ENCODE peak calls at places on chromosome 1, in five cellular contexts. One of them, this sample, is unnamed.

GRCh38 chr1:174996474-174996873 is 3.3 kb upstream of the CACYBP start:
- DNase-seq in AG08396: no peak
- DNase-seq in CD8-positive, alpha-beta T cell: no peak
- DNase-seq in Peyer's patch: no peak
- DNase-seq in foreskin fibroblast: no peak
- DNase-seq in this sample: no peak

GRCh38 chr1:67610450-67610849 is 74.6 kb upstream of the GADD45A start:
- DNase-seq in foreskin fibroblast: no peak
- DNase-seq in AG08396: no peak
- DNase-seq in Peyer's patch: no peak
- DNase-seq in CD8-positive, alpha-beta T cell: no peak
- DNase-seq in this sample: no peak

GRCh38 chr1:234699795-234700665 is 90.1 kb upstream of the IRF2BP2 start:
- DNase-seq in Peyer's patch: no peak
- DNase-seq in foreskin fibroblast: peak
- DNase-seq in CD8-positive, alpha-beta T cell: no peak
- DNase-seq in AG08396: peak
- DNase-seq in this sample: peak

GRCh38 chr1:228276361-228276831 is 68.6 kb downstream of the OBSCN start:
- DNase-seq in AG08396: peak
- DNase-seq in Peyer's patch: no peak
- DNase-seq in CD8-positive, alpha-beta T cell: no peak
- DNase-seq in foreskin fibroblast: no peak
- DNase-seq in this sample: no peak

GRCh38 chr1:234199476-234200127 is 173.7 kb upstream of the COA6 start:
- DNase-seq in Peyer's patch: no peak
- DNase-seq in AG08396: no peak
- DNase-seq in foreskin fibroblast: no peak
- DNase-seq in CD8-positive, alpha-beta T cell: no peak
- DNase-seq in this sample: no peak

GRCh38 chr1:109197163-109198042 is 16.3 kb upstream of the SARS1 start:
- DNase-seq in foreskin fibroblast: peak
- DNase-seq in CD8-positive, alpha-beta T cell: no peak
- DNase-seq in AG08396: peak
- DNase-seq in Peyer's patch: peak
- DNase-seq in this sample: peak

GRCh38 chr1:167137285-167138192 is 43.7 kb downstream of the STYXL2 start:
- DNase-seq in CD8-positive, alpha-beta T cell: no peak
- DNase-seq in Peyer's patch: no peak
- DNase-seq in foreskin fibroblast: no peak
- DNase-seq in AG08396: no peak
- DNase-seq in this sample: no peak

GRCh38 chr1:46157916-46158311 is 17.0 kb upstream of the TSPAN1 start:
- DNase-seq in AG08396: no peak
- DNase-seq in CD8-positive, alpha-beta T cell: no peak
- DNase-seq in Peyer's patch: no peak
- DNase-seq in foreskin fibroblast: no peak
- DNase-seq in this sample: no peak

GRCh38 chr1:28392027-28392652 is 22.6 kb downstream of the PHACTR4 start:
- DNase-seq in CD8-positive, alpha-beta T cell: no peak
- DNase-seq in foreskin fibroblast: peak
- DNase-seq in Peyer's patch: no peak
- DNase-seq in AG08396: peak
- DNase-seq in this sample: peak

GRCh38 chr1:236854602-236854978 is 59.5 kb downstream of the MTR start:
- DNase-seq in AG08396: peak
- DNase-seq in Peyer's patch: no peak
- DNase-seq in CD8-positive, alpha-beta T cell: no peak
- DNase-seq in foreskin fibroblast: peak
- DNase-seq in this sample: peak

This sample was measured in AG20443.